ENCODE peak calls at places on chromosomes 12 and 14, in nine cellular contexts. D is A549, K is ovary, H is K562, N is HepG2, X is transverse colon, V is stomach, U is suprapubic skin, A is GM12878. B is an unnamed sample.

GRCh38 chr12:124648710-124649384 is 81.4 kb upstream of the NCOR2 start:
- DNase-seq in D (no peak), K (no peak), H (no peak), N (no peak), X (no peak), V (no peak), U (no peak), A (no peak), B (no peak)

GRCh38 chr12:94618995-94619695 is 31.2 kb downstream of the TMCC3 start:
- DNase-seq in D (no peak), K (no peak), H (no peak), N (no peak), X (no peak), V (no peak), U (no peak), A (no peak), B (no peak)

GRCh38 chr12:57610553-57611115 is 601 bp upstream of the ARHGEF25 start:
- DNase-seq in D (no peak), K (peak), H (no peak), N (no peak), X (peak), V (no peak), U (no peak), A (no peak), B (no peak)

GRCh38 chr14:32167907-32168306 is 33.9 kb upstream of the RNU6-7 start:
- DNase-seq in D (no peak), K (no peak), H (no peak), N (no peak), X (no peak), V (no peak), U (no peak), A (no peak), B (no peak)

GRCh38 chr12:128075332-128075731 is 191.6 kb upstream of the TMEM132C start:
- DNase-seq in D (no peak), K (no peak), H (no peak), N (no peak), X (no peak), V (no peak), U (no peak), A (no peak), B (no peak)

GRCh38 chr14:41606249-41607118 is at the start of gene LRFN5:
- DNase-seq in D (no peak), K (peak), H (no peak), N (no peak), X (no peak), V (no peak), U (no peak), A (no peak), B (no peak)

GRCh38 chr12:53958128-53958527 is 3.4 kb downstream of the HOXC12 start:
- DNase-seq in D (no peak), K (no peak), H (no peak), N (no peak), X (no peak), V (no peak), U (no peak), A (no peak), B (no peak)

GRCh38 chr12:6039894-6040601 is 84.4 kb downstream of the VWF start:
- DNase-seq in D (peak), K (peak), H (peak), N (peak), X (peak), V (peak), U (no peak), A (no peak), B (no peak)

GRCh38 chr12:4159851-4160250 is 113.7 kb upstream of the CCND2 start:
- DNase-seq in D (no peak), K (no peak), H (no peak), N (no peak), X (no peak), V (no peak), U (no peak), A (no peak), B (no peak)

GRCh38 chr12:54740882-54741281 is 92.7 kb upstream of the DCD start:
- DNase-seq in D (no peak), K (no peak), H (no peak), N (no peak), X (no peak), V (no peak), U (no peak), A (no peak), B (no peak)

GRCh38 chr12:115450710-115451109 is 766.7 kb upstream of the TBX3 start:
- DNase-seq in D (no peak), K (no peak), H (no peak), N (no peak), X (no peak), V (no peak), U (no peak), A (no peak), B (no peak)

GRCh38 chr12:3470296-3470695 is 20.7 kb upstream of the PRMT8 start:
- DNase-seq in D (no peak), K (no peak), H (no peak), N (no peak), X (no peak), V (no peak), U (no peak), A (no peak), B (no peak)

GRCh38 chr12:15208140-15208539 is 13.1 kb downstream of the RERG start:
- DNase-seq in D (no peak), K (no peak), H (no peak), N (no peak), X (no peak), V (no peak), U (no peak), A (no peak), B (no peak)

GRCh38 chr12:71941174-71941573 is 2.5 kb downstream of the TPH2 start:
- DNase-seq in D (no peak), K (no peak), H (no peak), N (no peak), X (no peak), V (no peak), U (no peak), A (no peak), B (no peak)

GRCh38 chr14:101476931-101477553 is 84.3 kb upstream of the DIO3 start:
- DNase-seq in D (peak), K (peak), H (no peak), N (peak), X (peak), V (peak), U (peak), A (no peak), B (no peak)

GRCh38 chr12:53492830-53493609 is 6.2 kb downstream of the MAP3K12 start:
- DNase-seq in D (peak), K (peak), H (peak), N (peak), X (peak), V (peak), U (peak), A (peak), B (peak)

GRCh38 chr12:65943388-65944137 is 119.3 kb downstream of the HMGA2 start:
- DNase-seq in D (no peak), K (no peak), H (no peak), N (no peak), X (no peak), V (no peak), U (no peak), A (no peak), B (no peak)

DNA sequence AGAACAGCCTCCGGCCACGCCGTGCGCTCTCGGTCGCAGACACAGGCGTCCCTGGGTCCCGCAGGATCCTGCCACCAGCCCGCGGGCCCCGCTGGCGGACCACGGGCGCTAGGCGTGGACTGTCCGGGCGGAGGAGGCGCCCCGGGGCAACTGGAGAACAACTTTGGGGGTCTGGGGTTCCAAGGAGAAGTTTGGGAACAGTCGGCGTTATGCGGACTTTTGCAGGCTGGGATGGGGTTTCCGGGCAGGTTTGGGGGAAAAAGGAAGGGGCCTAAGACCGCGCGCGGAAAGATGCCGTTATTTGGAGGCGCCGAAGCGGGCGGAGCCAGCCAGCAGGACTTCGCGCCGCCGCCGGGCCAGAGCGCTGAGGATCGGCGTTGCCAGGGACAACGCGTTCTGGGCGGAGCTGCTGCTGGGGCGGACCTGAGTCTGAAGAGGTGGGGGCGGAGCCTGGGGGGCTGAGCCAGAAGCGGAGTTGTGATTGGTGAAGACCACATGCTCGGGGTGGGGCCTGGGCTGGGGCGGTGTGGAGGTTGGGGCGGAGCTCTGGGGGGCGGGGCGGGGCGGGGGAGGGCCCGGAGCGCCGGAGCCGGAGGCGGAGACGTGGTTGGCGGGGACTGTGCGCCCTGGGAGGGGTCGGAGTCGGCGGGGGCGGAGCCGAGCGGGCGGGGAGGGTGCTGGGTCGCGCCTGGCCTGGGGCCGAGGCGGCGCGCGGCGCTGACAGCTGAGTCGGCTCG is at the start of gene CYP46A1:
- DNase-seq in D (peak), K (peak), H (peak), N (peak), X (peak), V (peak), U (peak), A (peak), B (peak)
- TF ChIP-seq POLR2A in D (peak), K (peak), H (peak), N (peak), X (no peak), V (no peak), U (no peak), A (peak), B (peak)

DNA sequence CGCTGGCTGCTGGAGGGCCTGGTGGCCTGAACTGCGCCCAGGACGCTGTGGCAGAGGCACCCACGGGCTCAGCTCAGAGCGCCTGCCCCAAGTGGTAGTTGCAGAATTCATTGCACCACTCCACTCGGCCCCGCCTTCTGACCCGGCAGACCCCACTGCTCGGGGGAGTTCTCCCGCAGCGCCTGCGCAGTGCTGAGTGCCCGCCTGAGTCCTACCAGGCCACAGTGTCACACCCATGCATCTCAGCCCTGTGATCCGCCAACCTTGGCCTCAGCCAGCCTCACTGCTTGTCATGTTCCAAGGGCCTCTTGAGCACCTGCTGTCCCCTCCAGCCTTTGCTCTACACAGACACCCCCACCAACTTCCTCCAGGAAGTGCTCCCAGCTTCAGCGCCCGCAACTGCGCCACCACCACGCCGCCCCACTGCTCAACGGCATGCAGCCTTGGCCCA is 12.2 kb downstream of the DEGS2 start:
- DNase-seq in D (no peak), K (no peak), H (no peak), N (no peak), X (no peak), V (no peak), U (no peak), A (no peak), B (no peak)
- TF ChIP-seq EP300 in D (no peak), K (no peak), H (no peak), N (no peak), X (no peak), V (no peak), U (no peak), A (no peak), B (no peak)

GRCh38 chr14:70515796-70516195 is 19.0 kb downstream of the ADAM20 start:
- DNase-seq in D (no peak), K (no peak), H (peak), N (no peak), X (no peak), V (no peak), U (no peak), A (no peak), B (no peak)

GRCh38 chr14:70514168-70515069 is 20.4 kb downstream of the ADAM20 start:
- DNase-seq in D (no peak), K (no peak), H (no peak), N (no peak), X (no peak), V (no peak), U (no peak), A (no peak), B (no peak)
- TF ChIP-seq CTCF in D (no peak), K (no peak), H (no peak), N (no peak), X (no peak), V (no peak), U (no peak), A (no peak), B (no peak)

GRCh38 chr14:67999693-68000384 is 180.3 kb downstream of the RAD51B start:
- DNase-seq in D (peak), K (no peak), H (no peak), N (no peak), X (no peak), V (no peak), U (no peak), A (no peak), B (no peak)
- TF ChIP-seq POLR2A in D (no peak), K (no peak), H (no peak), N (no peak), X (no peak), V (no peak), U (no peak), A (no peak), B (no peak)

GRCh38 chr14:104142136-104143041 is 4.0 kb downstream of the KIF26A start:
- DNase-seq in D (no peak), K (no peak), H (no peak), N (no peak), X (no peak), V (no peak), U (no peak), A (no peak), B (no peak)

GRCh38 chr14:104143521-104144452 is 5.4 kb downstream of the KIF26A start:
- DNase-seq in D (no peak), K (no peak), H (no peak), N (no peak), X (no peak), V (peak), U (no peak), A (no peak), B (no peak)

GRCh38 chr14:104141621-104142091 is 3.3 kb downstream of the KIF26A start:
- DNase-seq in D (no peak), K (no peak), H (no peak), N (no peak), X (no peak), V (no peak), U (no peak), A (no peak), B (no peak)

GRCh38 chr14:104144453-104144790 is 6.0 kb downstream of the KIF26A start:
- DNase-seq in D (no peak), K (no peak), H (no peak), N (no peak), X (no peak), V (no peak), U (no peak), A (no peak), B (no peak)

GRCh38 chr14:104143071-104143470 is 4.7 kb downstream of the KIF26A start:
- DNase-seq in D (no peak), K (no peak), H (no peak), N (no peak), X (no peak), V (no peak), U (no peak), A (no peak), B (no peak)
- TF ChIP-seq EP300 in D (no peak), K (no peak), H (no peak), N (no peak), X (no peak), V (no peak), U (no peak), A (no peak), B (no peak)

GRCh38 chr14:36449903-36450302 is 70.1 kb downstream of the NKX2-1 start:
- DNase-seq in D (no peak), K (no peak), H (no peak), N (no peak), X (no peak), V (no peak), U (no peak), A (no peak), B (no peak)
- TF ChIP-seq CTCF in D (no peak), K (no peak), H (no peak), N (no peak), X (no peak), V (no peak), U (no peak), A (no peak), B (no peak)

B was measured in tibial nerve.